ENCODE peak calls at places on chromosome 3, in five cellular contexts. One of them, this sample, is unnamed.

GRCh38 chr3:49781415-49782199 is 4.7 kb downstream of the IP6K1 start:
- DNase-seq in uterus: no peak
- DNase-seq in psoas muscle: no peak
- DNase-seq in Calu3: no peak
- DNase-seq in AG10803: no peak
- DNase-seq in this sample: no peak

GRCh38 chr3:29141197-29141911 is 139.5 kb upstream of the RBMS3 start:
- DNase-seq in AG10803: peak; percentile 26
- DNase-seq in Calu3: no peak
- DNase-seq in psoas muscle: no peak
- DNase-seq in uterus: no peak
- DNase-seq in this sample: no peak

GRCh38 chr3:52395503-52395865 is 49.4 kb downstream of the SEMA3G start:
- DNase-seq in AG10803: no peak
- DNase-seq in psoas muscle: peak; percentile 41
- DNase-seq in uterus: no peak
- DNase-seq in Calu3: no peak
- DNase-seq in this sample: peak; percentile 31

GRCh38 chr3:21954709-21955108 is 203.7 kb upstream of the ZNF385D start:
- DNase-seq in Calu3: no peak
- DNase-seq in AG10803: peak; percentile 84
- DNase-seq in psoas muscle: no peak
- DNase-seq in uterus: no peak
- DNase-seq in this sample: no peak

GRCh38 chr3:56303508-56303907 is 164.8 kb downstream of the ERC2 start:
- DNase-seq in uterus: no peak
- DNase-seq in AG10803: peak; percentile 35
- DNase-seq in Calu3: peak; percentile 24
- DNase-seq in psoas muscle: no peak
- DNase-seq in this sample: no peak

GRCh38 chr3:29759443-29760033 is 478.7 kb downstream of the RBMS3 start:
- DNase-seq in AG10803: peak; percentile 69
- DNase-seq in uterus: no peak
- DNase-seq in psoas muscle: no peak
- DNase-seq in Calu3: no peak
- DNase-seq in this sample: no peak

GRCh38 chr3:136984837-136985236 is 27.1 kb downstream of the IL20RB start:
- DNase-seq in psoas muscle: no peak
- DNase-seq in uterus: no peak
- DNase-seq in Calu3: no peak
- DNase-seq in AG10803: peak; percentile 52
- DNase-seq in this sample: no peak

GRCh38 chr3:37909067-37909911 is 47.6 kb downstream of the CTDSPL start:
- DNase-seq in Calu3: peak; percentile 65
- DNase-seq in AG10803: peak; percentile 18
- DNase-seq in psoas muscle: no peak
- DNase-seq in uterus: no peak
- DNase-seq in this sample: no peak

GRCh38 chr3:141788147-141788546 is 24.9 kb downstream of the GRK7 start:
- DNase-seq in psoas muscle: no peak
- DNase-seq in AG10803: no peak
- DNase-seq in uterus: no peak
- DNase-seq in Calu3: no peak
- DNase-seq in this sample: no peak

GRCh38 chr3:49244589-49245205 is 32.3 kb downstream of the C3orf62 start:
- DNase-seq in AG10803: no peak
- DNase-seq in uterus: no peak
- DNase-seq in Calu3: peak; percentile 12
- DNase-seq in psoas muscle: no peak
- DNase-seq in this sample: peak; percentile 60

GRCh38 chr3:180680097-180680430 is 775 bp upstream of the CCDC39 start:
- DNase-seq in AG10803: peak; percentile 18
- DNase-seq in psoas muscle: no peak
- DNase-seq in Calu3: peak; percentile 63
- DNase-seq in uterus: no peak
- DNase-seq in this sample: no peak

GRCh38 chr3:192957441-192957951 is 39.8 kb upstream of the MB21D2 start:
- DNase-seq in AG10803: peak; percentile 93
- DNase-seq in Calu3: peak; percentile 45
- DNase-seq in uterus: peak; percentile 29
- DNase-seq in psoas muscle: peak; percentile 60
- DNase-seq in this sample: peak; percentile 85

GRCh38 chr3:124602986-124603627 is 127.1 kb upstream of the UMPS start:
- DNase-seq in uterus: no peak
- DNase-seq in psoas muscle: no peak
- DNase-seq in AG10803: no peak
- DNase-seq in Calu3: no peak
- DNase-seq in this sample: no peak

GRCh38 chr3:63450634-63451363 is 172.7 kb downstream of the SYNPR start:
- DNase-seq in uterus: no peak
- DNase-seq in AG10803: no peak
- DNase-seq in Calu3: no peak
- DNase-seq in psoas muscle: no peak
- DNase-seq in this sample: no peak

GRCh38 chr3:184066211-184066610 is 13.4 kb downstream of the HTR3C start:
- DNase-seq in psoas muscle: no peak
- DNase-seq in uterus: no peak
- DNase-seq in Calu3: no peak
- DNase-seq in AG10803: no peak
- DNase-seq in this sample: no peak

GRCh38 chr3:71083726-71084131 is 499.8 kb downstream of the FOXP1 start:
- DNase-seq in AG10803: no peak
- DNase-seq in psoas muscle: no peak
- DNase-seq in uterus: no peak
- DNase-seq in Calu3: no peak
- DNase-seq in this sample: no peak

GRCh38 chr3:50450135-50450911 is 53.1 kb downstream of the CACNA2D2 start:
- DNase-seq in Calu3: no peak
- DNase-seq in psoas muscle: peak; percentile 81
- DNase-seq in AG10803: peak; percentile 6
- DNase-seq in uterus: peak; percentile 50
- DNase-seq in this sample: peak; percentile 99

GRCh38 chr3:111667621-111668239 is 72.6 kb upstream of the ZBED2 start:
- DNase-seq in uterus: no peak
- DNase-seq in psoas muscle: no peak
- DNase-seq in Calu3: no peak
- DNase-seq in AG10803: peak; percentile 28
- DNase-seq in this sample: peak; percentile 83

GRCh38 chr3:161291191-161291901 is 70.2 kb downstream of the NMD3 start:
- DNase-seq in uterus: no peak
- DNase-seq in AG10803: no peak
- DNase-seq in Calu3: peak; percentile 84
- DNase-seq in psoas muscle: no peak
- DNase-seq in this sample: no peak

GRCh38 chr3:64493149-64493548 is 194.7 kb downstream of the ADAMTS9 start:
- DNase-seq in uterus: no peak
- DNase-seq in Calu3: no peak
- DNase-seq in psoas muscle: no peak
- DNase-seq in AG10803: no peak
- DNase-seq in this sample: no peak

GRCh38 chr3:46905191-46905560 is 27.7 kb downstream of the PTH1R start:
- DNase-seq in uterus: no peak
- DNase-seq in Calu3: no peak
- DNase-seq in psoas muscle: peak; percentile 27
- DNase-seq in AG10803: no peak
- DNase-seq in this sample: peak; percentile 45

GRCh38 chr3:37582117-37582516 is 279.6 kb upstream of the CTDSPL start:
- DNase-seq in psoas muscle: no peak
- DNase-seq in AG10803: no peak
- DNase-seq in Calu3: no peak
- DNase-seq in uterus: no peak
- DNase-seq in this sample: no peak

GRCh38 chr3:106228271-106228670 is 359.5 kb upstream of the CBLB start:
- DNase-seq in uterus: no peak
- DNase-seq in psoas muscle: no peak
- DNase-seq in AG10803: no peak
- DNase-seq in Calu3: no peak
- DNase-seq in this sample: no peak

GRCh38 chr3:113516115-113516505 is 1.2 kb upstream of the SPICE1 start:
- DNase-seq in AG10803: no peak
- DNase-seq in psoas muscle: no peak
- DNase-seq in uterus: no peak
- DNase-seq in Calu3: peak; percentile 29
- DNase-seq in this sample: no peak

GRCh38 chr3:177602601-177603136 is 405.4 kb upstream of the TBL1XR1 start:
- DNase-seq in uterus: no peak
- DNase-seq in AG10803: no peak
- DNase-seq in psoas muscle: no peak
- DNase-seq in Calu3: peak; percentile 61
- DNase-seq in this sample: no peak

GRCh38 chr3:11074441-11074840 is 79.9 kb upstream of the HRH1 start:
- DNase-seq in uterus: no peak
- DNase-seq in psoas muscle: no peak
- DNase-seq in AG10803: no peak
- DNase-seq in Calu3: no peak
- DNase-seq in this sample: no peak

GRCh38 chr3:149332781-149333517 is 487 bp downstream of the TM4SF18 start:
- DNase-seq in psoas muscle: no peak
- DNase-seq in uterus: no peak
- DNase-seq in AG10803: no peak
- DNase-seq in Calu3: no peak
- DNase-seq in this sample: no peak

GRCh38 chr3:31968391-31968926 is 12.6 kb downstream of the OSBPL10 start:
- DNase-seq in AG10803: peak; percentile 62
- DNase-seq in uterus: no peak
- DNase-seq in psoas muscle: no peak
- DNase-seq in Calu3: no peak
- DNase-seq in this sample: no peak

GRCh38 chr3:43503067-43503728 is 118.6 kb downstream of the ANO10 start:
- DNase-seq in Calu3: no peak
- DNase-seq in uterus: no peak
- DNase-seq in AG10803: peak; percentile 29
- DNase-seq in psoas muscle: no peak
- DNase-seq in this sample: no peak
- TF ChIP-seq CTCF in Calu3: no peak
- TF ChIP-seq CTCF in uterus: peak; percentile 51
- TF ChIP-seq CTCF in AG10803: peak; percentile 54
- TF ChIP-seq CTCF in psoas muscle: peak; percentile 56
- TF ChIP-seq CTCF in this sample: peak; percentile 71

GRCh38 chr3:133440652-133441051 is 40.8 kb downstream of the BFSP2 start:
- DNase-seq in uterus: no peak
- DNase-seq in psoas muscle: no peak
- DNase-seq in AG10803: no peak
- DNase-seq in Calu3: no peak
- DNase-seq in this sample: no peak

GRCh38 chr3:133439563-133439962 is 39.7 kb downstream of the BFSP2 start:
- DNase-seq in uterus: no peak
- DNase-seq in psoas muscle: no peak
- DNase-seq in AG10803: no peak
- DNase-seq in Calu3: no peak
- DNase-seq in this sample: no peak

GRCh38 chr3:133441867-133442270 is 42.0 kb downstream of the BFSP2 start:
- DNase-seq in Calu3: no peak
- DNase-seq in psoas muscle: no peak
- DNase-seq in AG10803: no peak
- DNase-seq in uterus: no peak
- DNase-seq in this sample: no peak

GRCh38 chr3:133442518-133442917 is 42.7 kb downstream of the BFSP2 start:
- DNase-seq in uterus: no peak
- DNase-seq in psoas muscle: no peak
- DNase-seq in Calu3: no peak
- DNase-seq in AG10803: no peak
- DNase-seq in this sample: no peak

DNA sequence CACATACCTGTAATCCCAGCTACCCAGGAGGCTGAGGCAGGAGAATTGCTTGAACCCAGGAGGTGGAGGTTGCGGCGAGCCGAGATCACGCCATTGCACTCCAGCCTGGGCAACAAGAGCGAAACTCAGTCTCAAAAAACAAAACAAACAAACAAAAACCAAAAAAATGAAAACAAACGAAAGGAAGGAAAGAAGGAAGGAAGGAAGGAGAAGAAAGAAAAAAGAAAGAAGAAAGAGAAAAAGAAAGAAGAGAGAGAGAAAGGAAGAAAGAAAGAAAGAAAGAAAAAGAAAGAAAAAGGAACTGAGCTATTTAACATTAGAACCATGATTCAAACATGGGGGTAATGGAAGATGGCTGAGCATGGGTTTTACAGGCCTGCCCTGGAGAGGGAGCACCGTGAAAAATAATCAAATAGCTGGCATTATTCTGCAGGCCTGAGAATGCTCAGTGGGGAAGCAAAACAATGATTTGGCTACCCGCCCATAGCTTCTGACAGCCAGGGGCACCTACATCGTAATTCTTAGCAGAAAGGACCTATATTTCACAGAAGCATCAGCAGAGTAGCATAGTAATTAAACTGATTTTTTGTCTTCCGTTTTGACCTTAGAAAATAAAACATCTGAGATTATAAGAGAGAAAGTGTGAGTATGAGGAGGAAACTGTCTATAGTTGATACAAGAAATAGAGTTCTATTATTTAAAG is 37.7 kb downstream of the BFSP2 start:
- DNase-seq in uterus: no peak
- DNase-seq in psoas muscle: no peak
- DNase-seq in Calu3: peak; percentile 21
- DNase-seq in AG10803: peak; percentile 33
- DNase-seq in this sample: no peak
- TF ChIP-seq CTCF in uterus: no peak
- TF ChIP-seq CTCF in psoas muscle: no peak
- TF ChIP-seq CTCF in Calu3: no peak
- TF ChIP-seq CTCF in AG10803: no peak
- TF ChIP-seq CTCF in this sample: peak; percentile 13

GRCh38 chr3:154431043-154431442 is 1.1 kb upstream of the GPR149 start:
- DNase-seq in Calu3: no peak
- DNase-seq in AG10803: no peak
- DNase-seq in psoas muscle: no peak
- DNase-seq in uterus: no peak
- DNase-seq in this sample: no peak

GRCh38 chr3:154427685-154428291 is 2.2 kb downstream of the GPR149 start:
- DNase-seq in Calu3: no peak
- DNase-seq in uterus: no peak
- DNase-seq in AG10803: no peak
- DNase-seq in psoas muscle: no peak
- DNase-seq in this sample: no peak

GRCh38 chr3:154428369-154429206 is 1.4 kb downstream of the GPR149 start:
- DNase-seq in AG10803: no peak
- DNase-seq in psoas muscle: no peak
- DNase-seq in uterus: no peak
- DNase-seq in Calu3: no peak
- DNase-seq in this sample: no peak

DNA sequence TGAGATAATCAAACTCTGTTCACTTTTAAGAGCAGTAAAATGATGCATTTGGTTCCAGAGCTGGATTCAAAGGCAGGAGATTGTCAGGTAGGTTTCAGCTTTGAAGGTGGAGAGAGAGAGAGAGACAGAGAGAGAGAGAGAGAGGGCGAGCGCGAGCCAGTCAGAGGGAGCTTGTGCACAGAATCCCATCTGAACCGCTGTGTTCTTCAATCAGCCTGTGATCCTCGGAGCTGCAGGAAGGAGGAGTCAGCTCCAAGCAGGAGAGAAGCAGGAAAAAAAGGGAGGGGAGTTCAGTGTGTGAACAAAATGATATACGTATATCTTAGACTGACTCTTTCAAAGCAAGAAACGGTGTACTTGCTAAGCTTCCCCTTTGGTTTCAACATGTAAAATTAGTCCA is at the start of gene GPR149:
- DNase-seq in psoas muscle: no peak
- DNase-seq in Calu3: no peak
- DNase-seq in uterus: no peak
- DNase-seq in AG10803: peak; percentile 22
- DNase-seq in this sample: no peak
- TF ChIP-seq CTCF in psoas muscle: no peak
- TF ChIP-seq CTCF in Calu3: no peak
- TF ChIP-seq CTCF in uterus: no peak
- TF ChIP-seq CTCF in AG10803: no peak
- TF ChIP-seq CTCF in this sample: no peak

GRCh38 chr3:30779686-30780287 is 114.7 kb downstream of the GADL1 start:
- DNase-seq in Calu3: peak; percentile 49
- DNase-seq in psoas muscle: no peak
- DNase-seq in AG10803: peak; percentile 9
- DNase-seq in uterus: no peak
- DNase-seq in this sample: no peak
- TF ChIP-seq CTCF in Calu3: peak; percentile 31
- TF ChIP-seq CTCF in psoas muscle: peak; percentile 56
- TF ChIP-seq CTCF in AG10803: peak; percentile 53
- TF ChIP-seq CTCF in uterus: no peak
- TF ChIP-seq CTCF in this sample: peak; percentile 52

This sample was measured in CD14-positive monocyte.